ENCODE peak calls at places on chromosomes 2 and 18, in six cellular contexts. One of them, this sample, is unnamed. For H3K27me3, the result is how much of the 10 kb centered on the place peaks cover.

GRCh38 chr18:12621737-12622306 is 36.1 kb downstream of the SPIRE1 start:
- DNase-seq in aorta: no peak
- DNase-seq in dorsolateral prefrontal cortex: no peak
- DNase-seq in GM23248: peak
- DNase-seq in endodermal cell: no peak
- DNase-seq in right atrium auricular region: no peak
- DNase-seq in this sample: no peak

GRCh38 chr2:204670756-204671155 is 125.5 kb downstream of the PARD3B start:
- DNase-seq in aorta: no peak
- DNase-seq in dorsolateral prefrontal cortex: no peak
- DNase-seq in GM23248: no peak
- DNase-seq in endodermal cell: no peak
- DNase-seq in right atrium auricular region: no peak
- DNase-seq in this sample: no peak

GRCh38 chr2:136818839-136819238 is 53.5 kb downstream of the THSD7B start:
- DNase-seq in aorta: no peak
- DNase-seq in dorsolateral prefrontal cortex: no peak
- DNase-seq in GM23248: no peak
- DNase-seq in endodermal cell: no peak
- DNase-seq in right atrium auricular region: no peak
- DNase-seq in this sample: no peak

GRCh38 chr2:216775043-216775453 is 79.7 kb upstream of the IGFBP5 start:
- DNase-seq in aorta: peak
- DNase-seq in dorsolateral prefrontal cortex: no peak
- DNase-seq in GM23248: peak
- DNase-seq in endodermal cell: no peak
- DNase-seq in right atrium auricular region: peak
- DNase-seq in this sample: peak

GRCh38 chr2:100427627-100428258 is 10.3 kb upstream of the CHST10 start:
- DNase-seq in aorta: no peak
- DNase-seq in dorsolateral prefrontal cortex: peak
- DNase-seq in GM23248: peak
- DNase-seq in endodermal cell: peak
- DNase-seq in right atrium auricular region: no peak
- DNase-seq in this sample: peak

GRCh38 chr2:170360546-170361358 is 182.8 kb downstream of the MYO3B start:
- DNase-seq in aorta: no peak
- DNase-seq in dorsolateral prefrontal cortex: no peak
- DNase-seq in GM23248: no peak
- DNase-seq in endodermal cell: no peak
- DNase-seq in right atrium auricular region: no peak
- DNase-seq in this sample: no peak

GRCh38 chr18:22709288-22710060 is 223.7 kb upstream of the RBBP8 start:
- DNase-seq in aorta: no peak
- DNase-seq in dorsolateral prefrontal cortex: no peak
- DNase-seq in GM23248: peak
- DNase-seq in endodermal cell: no peak
- DNase-seq in right atrium auricular region: no peak
- DNase-seq in this sample: no peak

GRCh38 chr2:221103930-221104329 is 468.2 kb downstream of the EPHA4 start:
- DNase-seq in aorta: peak
- DNase-seq in dorsolateral prefrontal cortex: peak
- DNase-seq in GM23248: peak
- DNase-seq in endodermal cell: no peak
- DNase-seq in right atrium auricular region: peak
- DNase-seq in this sample: no peak

GRCh38 chr2:238239552-238239871 is 326 bp downstream of the HES6 start:
- DNase-seq in aorta: peak
- DNase-seq in dorsolateral prefrontal cortex: no peak
- DNase-seq in GM23248: peak
- DNase-seq in endodermal cell: no peak
- DNase-seq in right atrium auricular region: no peak
- DNase-seq in this sample: no peak

GRCh38 chr18:23881778-23882177 is 132.8 kb upstream of the TTC39C start:
- DNase-seq in aorta: no peak
- DNase-seq in dorsolateral prefrontal cortex: no peak
- DNase-seq in GM23248: no peak
- DNase-seq in endodermal cell: no peak
- DNase-seq in right atrium auricular region: no peak
- DNase-seq in this sample: no peak

GRCh38 chr18:6578686-6579085 is 150.8 kb upstream of the ARHGAP28 start:
- DNase-seq in aorta: no peak
- DNase-seq in dorsolateral prefrontal cortex: no peak
- DNase-seq in GM23248: no peak
- DNase-seq in endodermal cell: no peak
- DNase-seq in right atrium auricular region: no peak
- DNase-seq in this sample: no peak

GRCh38 chr2:25590921-25591505 is 82.4 kb downstream of the DTNB start:
- DNase-seq in aorta: no peak
- DNase-seq in dorsolateral prefrontal cortex: peak
- DNase-seq in GM23248: no peak
- DNase-seq in endodermal cell: peak
- DNase-seq in right atrium auricular region: no peak
- DNase-seq in this sample: peak

GRCh38 chr2:124180635-124181034 is 155.5 kb downstream of the CNTNAP5 start:
- DNase-seq in aorta: no peak
- DNase-seq in dorsolateral prefrontal cortex: no peak
- DNase-seq in GM23248: no peak
- DNase-seq in endodermal cell: no peak
- DNase-seq in right atrium auricular region: no peak
- DNase-seq in this sample: no peak

GRCh38 chr2:48250943-48251342 is 279.0 kb upstream of the STON1 start:
- DNase-seq in aorta: no peak
- DNase-seq in dorsolateral prefrontal cortex: no peak
- DNase-seq in GM23248: peak
- DNase-seq in endodermal cell: no peak
- DNase-seq in right atrium auricular region: no peak
- DNase-seq in this sample: no peak

GRCh38 chr2:100692381-100692780 is 127.6 kb upstream of the NPAS2 start:
- DNase-seq in aorta: no peak
- DNase-seq in dorsolateral prefrontal cortex: no peak
- DNase-seq in GM23248: no peak
- DNase-seq in endodermal cell: peak
- DNase-seq in right atrium auricular region: no peak
- DNase-seq in this sample: no peak

GRCh38 chr2:227411990-227412350 is 24.2 kb upstream of the SCYGR1 start:
- DNase-seq in aorta: no peak
- DNase-seq in dorsolateral prefrontal cortex: no peak
- DNase-seq in GM23248: no peak
- DNase-seq in endodermal cell: no peak
- DNase-seq in right atrium auricular region: no peak
- DNase-seq in this sample: no peak

GRCh38 chr2:238692562-238692961 is 155.3 kb upstream of the TWIST2 start:
- DNase-seq in aorta: no peak
- DNase-seq in dorsolateral prefrontal cortex: no peak
- DNase-seq in GM23248: no peak
- DNase-seq in endodermal cell: no peak
- DNase-seq in right atrium auricular region: no peak
- DNase-seq in this sample: no peak

DNA sequence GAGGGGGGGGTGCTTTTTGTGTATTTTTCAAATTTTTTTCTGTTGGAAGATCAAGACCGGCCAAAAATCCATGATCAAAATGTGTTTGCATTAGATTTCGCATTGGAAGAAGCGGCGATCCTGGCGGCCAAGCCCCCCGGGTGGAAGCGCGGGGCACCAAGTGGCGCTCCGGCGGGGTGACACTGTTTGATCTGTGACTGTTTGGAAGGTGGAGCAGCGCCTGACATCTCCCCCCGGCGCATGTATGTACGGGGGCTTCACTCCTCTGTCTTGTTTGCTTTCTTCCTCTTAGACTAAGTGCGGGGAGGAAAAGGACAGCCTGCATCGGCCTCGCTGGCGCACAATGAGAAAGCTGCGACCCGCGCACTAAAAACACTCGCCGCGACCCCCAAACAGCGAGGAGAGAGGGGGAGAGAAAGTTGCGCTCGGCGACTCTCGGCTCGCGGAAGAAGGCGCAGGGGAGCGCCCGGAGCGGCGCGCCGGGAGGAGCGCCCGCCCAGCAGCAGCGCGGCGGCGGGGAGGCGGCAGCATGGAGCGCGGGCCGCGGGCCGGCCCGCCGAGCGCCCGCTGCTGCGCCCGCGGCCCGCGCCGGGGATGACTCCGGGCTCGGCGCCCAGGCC is 515 bp downstream of the TSHZ1 start:
- DNase-seq in aorta: no peak
- DNase-seq in dorsolateral prefrontal cortex: no peak
- DNase-seq in GM23248: peak
- DNase-seq in endodermal cell: peak
- DNase-seq in right atrium auricular region: no peak
- DNase-seq in this sample: peak
- H3K27me3 ChIP-seq in aorta: under half
- H3K27me3 ChIP-seq in dorsolateral prefrontal cortex: under half
- H3K27me3 ChIP-seq in GM23248: under half
- H3K27me3 ChIP-seq in endodermal cell: half or more
- H3K27me3 ChIP-seq in right atrium auricular region: under half
- H3K27me3 ChIP-seq in this sample: under half

GRCh38 chr2:73503992-73504570 is 118.4 kb downstream of the ALMS1 start:
- DNase-seq in aorta: no peak
- DNase-seq in dorsolateral prefrontal cortex: no peak
- DNase-seq in GM23248: no peak
- DNase-seq in endodermal cell: no peak
- DNase-seq in right atrium auricular region: no peak
- DNase-seq in this sample: no peak
- H3K4me3 ChIP-seq in aorta: no peak
- H3K4me3 ChIP-seq in dorsolateral prefrontal cortex: no peak
- H3K4me3 ChIP-seq in GM23248: no peak
- H3K4me3 ChIP-seq in endodermal cell: no peak
- H3K4me3 ChIP-seq in right atrium auricular region: no peak
- H3K4me3 ChIP-seq in this sample: no peak

DNA sequence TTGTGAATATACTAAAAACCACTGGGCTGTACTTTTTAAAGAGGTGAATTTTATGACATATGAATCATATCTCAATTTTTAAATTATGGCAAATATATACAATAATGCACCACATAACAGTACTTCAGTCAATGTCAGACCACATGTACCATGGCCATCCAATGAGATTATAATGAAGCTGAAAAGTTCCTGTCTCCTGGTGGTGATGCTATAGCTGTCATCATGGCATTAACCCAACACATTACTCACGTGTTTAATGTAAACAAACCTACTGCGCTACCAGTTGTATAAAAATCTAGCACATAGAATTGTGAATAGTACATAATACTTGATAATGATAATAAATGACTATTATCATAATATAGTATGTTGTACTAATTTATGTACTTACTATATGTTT is 77.6 kb upstream of the ID2 start:
- DNase-seq in aorta: no peak
- DNase-seq in dorsolateral prefrontal cortex: no peak
- DNase-seq in GM23248: no peak
- DNase-seq in endodermal cell: no peak
- DNase-seq in right atrium auricular region: no peak
- DNase-seq in this sample: no peak
- H3K27me3 ChIP-seq in aorta: under half
- H3K27me3 ChIP-seq in dorsolateral prefrontal cortex: under half
- H3K27me3 ChIP-seq in GM23248: under half
- H3K27me3 ChIP-seq in endodermal cell: under half
- H3K27me3 ChIP-seq in right atrium auricular region: under half
- H3K27me3 ChIP-seq in this sample: under half

GRCh38 chr2:157261199-157261782 is 3.8 kb downstream of the GALNT5 start:
- DNase-seq in aorta: no peak
- DNase-seq in dorsolateral prefrontal cortex: no peak
- DNase-seq in GM23248: peak
- DNase-seq in endodermal cell: no peak
- DNase-seq in right atrium auricular region: peak
- DNase-seq in this sample: no peak
- H3K4me3 ChIP-seq in aorta: no peak
- H3K4me3 ChIP-seq in dorsolateral prefrontal cortex: no peak
- H3K4me3 ChIP-seq in GM23248: peak
- H3K4me3 ChIP-seq in endodermal cell: no peak
- H3K4me3 ChIP-seq in right atrium auricular region: no peak
- H3K4me3 ChIP-seq in this sample: no peak

GRCh38 chr2:121038031-121038430 is 247.0 kb downstream of the TFCP2L1 start:
- DNase-seq in aorta: no peak
- DNase-seq in dorsolateral prefrontal cortex: no peak
- DNase-seq in GM23248: no peak
- DNase-seq in endodermal cell: no peak
- DNase-seq in right atrium auricular region: peak
- DNase-seq in this sample: no peak

GRCh38 chr2:121038431-121038830 is 246.6 kb downstream of the TFCP2L1 start:
- DNase-seq in aorta: no peak
- DNase-seq in dorsolateral prefrontal cortex: no peak
- DNase-seq in GM23248: no peak
- DNase-seq in endodermal cell: peak
- DNase-seq in right atrium auricular region: no peak
- DNase-seq in this sample: no peak

GRCh38 chr2:121034551-121034950 is 250.5 kb downstream of the TFCP2L1 start:
- DNase-seq in aorta: no peak
- DNase-seq in dorsolateral prefrontal cortex: no peak
- DNase-seq in GM23248: no peak
- DNase-seq in endodermal cell: peak
- DNase-seq in right atrium auricular region: no peak
- DNase-seq in this sample: no peak

GRCh38 chr2:121037480-121037879 is 247.5 kb downstream of the TFCP2L1 start:
- DNase-seq in aorta: no peak
- DNase-seq in dorsolateral prefrontal cortex: no peak
- DNase-seq in GM23248: no peak
- DNase-seq in endodermal cell: peak
- DNase-seq in right atrium auricular region: no peak
- DNase-seq in this sample: no peak

DNA sequence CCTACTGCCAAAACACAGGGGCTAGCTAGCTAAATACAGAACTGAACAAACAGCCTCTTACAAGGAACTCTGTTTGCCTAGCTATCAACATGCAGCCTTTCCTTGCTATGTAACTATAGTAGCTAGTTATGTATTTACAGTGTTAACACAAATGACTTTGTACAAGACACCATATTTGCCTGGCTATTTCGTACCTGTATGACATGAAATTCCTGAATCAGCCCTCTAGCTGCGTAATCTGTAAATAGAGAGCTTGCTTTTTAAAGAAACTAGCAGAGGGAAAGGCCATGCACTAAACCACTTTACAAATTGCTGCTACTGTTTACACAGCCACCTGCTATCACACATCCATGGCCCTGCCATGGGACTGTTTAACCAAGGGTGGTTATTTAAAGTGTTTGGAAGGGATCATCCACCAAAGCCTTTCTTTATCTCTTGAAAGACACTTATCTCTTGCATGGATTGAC is 248.7 kb downstream of the TFCP2L1 start:
- DNase-seq in aorta: no peak
- DNase-seq in dorsolateral prefrontal cortex: no peak
- DNase-seq in GM23248: no peak
- DNase-seq in endodermal cell: peak
- DNase-seq in right atrium auricular region: no peak
- DNase-seq in this sample: no peak
- H3K27me3 ChIP-seq in aorta: under half
- H3K27me3 ChIP-seq in dorsolateral prefrontal cortex: under half
- H3K27me3 ChIP-seq in GM23248: half or more
- H3K27me3 ChIP-seq in endodermal cell: half or more
- H3K27me3 ChIP-seq in right atrium auricular region: under half
- H3K27me3 ChIP-seq in this sample: under half

GRCh38 chr18:32021756-32022564 is 3.3 kb downstream of the RNF125 start:
- DNase-seq in aorta: no peak
- DNase-seq in dorsolateral prefrontal cortex: no peak
- DNase-seq in GM23248: no peak
- DNase-seq in endodermal cell: no peak
- DNase-seq in right atrium auricular region: no peak
- DNase-seq in this sample: no peak
- H3K4me3 ChIP-seq in aorta: no peak
- H3K4me3 ChIP-seq in dorsolateral prefrontal cortex: peak
- H3K4me3 ChIP-seq in GM23248: no peak
- H3K4me3 ChIP-seq in endodermal cell: peak
- H3K4me3 ChIP-seq in right atrium auricular region: no peak
- H3K4me3 ChIP-seq in this sample: no peak

GRCh38 chr2:120425014-120425413 is 79.1 kb downstream of the INHBB start:
- DNase-seq in aorta: no peak
- DNase-seq in dorsolateral prefrontal cortex: no peak
- DNase-seq in GM23248: no peak
- DNase-seq in endodermal cell: peak
- DNase-seq in right atrium auricular region: no peak
- DNase-seq in this sample: no peak
- H3K27me3 ChIP-seq in aorta: under half
- H3K27me3 ChIP-seq in dorsolateral prefrontal cortex: under half
- H3K27me3 ChIP-seq in GM23248: under half
- H3K27me3 ChIP-seq in endodermal cell: half or more
- H3K27me3 ChIP-seq in right atrium auricular region: under half
- H3K27me3 ChIP-seq in this sample: under half